ENCODE peak calls at places on chromosomes 11 and 22, in seven cellular contexts. A, K, G, E, N, O and S are unnamed samples.

GRCh38 chr11:128563942-128564641 is 23.3 kb downstream of the ETS1 start:
- DNase-seq in A (no peak), K (no peak), G (no peak), E (no peak), N (no peak), O (no peak), S (no peak)

GRCh38 chr11:120224872-120225371 is 14.1 kb downstream of the OAF start:
- DNase-seq in A (no peak), K (no peak), G (no peak), E (no peak), N (no peak), O (no peak), S (no peak)

GRCh38 chr11:68343761-68344256 is 31.4 kb downstream of the LRP5 start:
- DNase-seq in A (no peak), K (no peak), G (no peak), E (no peak), N (no peak), O (no peak), S (no peak)

GRCh38 chr22:19637405-19638281 is 76.7 kb upstream of the SEPTIN5 start:
- DNase-seq in A (no peak), K (no peak), G (no peak), E (no peak), N (no peak), O (no peak), S (no peak)

GRCh38 chr11:44286268-44286880 is 23.6 kb downstream of the ALX4 start:
- DNase-seq in A (no peak), K (peak; percentile 55), G (no peak), E (peak; percentile 48), N (peak; percentile 73), O (peak; percentile 45), S (peak; percentile 82)

GRCh38 chr11:89625171-89625570 is 84.9 kb upstream of the TRIM77 start:
- DNase-seq in A (no peak), K (no peak), G (no peak), E (no peak), N (peak; percentile 2), O (no peak), S (no peak)

GRCh38 chr11:86523738-86524602 is 148.4 kb downstream of the ME3 start:
- DNase-seq in A (no peak), K (peak; percentile 38), G (peak; percentile 92), E (peak; percentile 79), N (no peak), O (peak; percentile 96), S (no peak)

GRCh38 chr11:129460714-129461113 is 85.1 kb downstream of the BARX2 start:
- DNase-seq in A (no peak), K (no peak), G (no peak), E (no peak), N (no peak), O (no peak), S (no peak)

GRCh38 chr11:8095356-8095755 is 14.3 kb downstream of the TUB start:
- DNase-seq in A (no peak), K (peak; percentile 5), G (no peak), E (no peak), N (no peak), O (no peak), S (no peak)

GRCh38 chr11:34165121-34165520 is 59.7 kb downstream of the NAT10 start:
- DNase-seq in A (no peak), K (no peak), G (no peak), E (no peak), N (no peak), O (no peak), S (no peak)

GRCh38 chr22:30609260-30610185 is 2.5 kb downstream of the TCN2 start:
- DNase-seq in A (no peak), K (no peak), G (peak; percentile 81), E (peak; percentile 77), N (no peak), O (peak; percentile 94), S (peak; percentile 61)

GRCh38 chr11:27716850-27717249 is 16.6 kb upstream of the BDNF start:
- DNase-seq in A (no peak), K (no peak), G (no peak), E (peak; percentile 87), N (no peak), O (peak; percentile 71), S (no peak)
- TF ChIP-seq CTCF in A (no peak), K (no peak), G (peak; percentile 36), E (peak; percentile 77), N (peak; percentile 37), O (peak; percentile 42), S (no peak)

DNA sequence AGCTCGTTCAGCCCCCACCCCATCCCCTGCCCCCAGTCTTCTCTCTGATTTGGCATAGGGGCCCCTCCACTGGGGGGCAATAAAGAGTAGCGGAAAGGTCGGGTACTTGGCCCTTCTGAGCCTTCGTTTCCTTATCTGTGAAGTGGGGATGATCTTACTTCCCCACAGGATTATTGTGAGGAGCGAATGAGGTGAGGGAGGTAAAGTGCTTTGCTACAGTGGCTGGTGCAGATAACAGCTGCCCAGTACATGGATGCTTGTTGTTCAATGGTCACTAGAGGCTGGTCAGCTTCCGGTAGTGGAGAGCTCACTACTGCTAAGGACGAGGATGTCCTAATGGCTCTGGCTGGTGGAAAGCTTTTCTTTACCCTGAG is 101.2 kb downstream of the CEP164 start:
- DNase-seq in A (no peak), K (no peak), G (no peak), E (no peak), N (no peak), O (no peak), S (no peak)
- TF ChIP-seq CTCF in A (no peak), K (no peak), G (no peak), E (no peak), N (no peak), O (no peak), S (no peak)

GRCh38 chr11:95780544-95780943 is 9.0 kb downstream of the FAM76B start:
- DNase-seq in A (no peak), K (no peak), G (no peak), E (no peak), N (no peak), O (no peak), S (no peak)
- TF ChIP-seq CTCF in A (no peak), K (no peak), G (no peak), E (no peak), N (no peak), O (no peak), S (no peak)

GRCh38 chr11:106076421-106076922 is 675 bp downstream of the KBTBD3 start:
- DNase-seq in A (no peak), K (peak; percentile 24), G (no peak), E (no peak), N (peak; percentile 34), O (no peak), S (no peak)

GRCh38 chr11:106072804-106073203 is 4.3 kb downstream of the KBTBD3 start:
- DNase-seq in A (no peak), K (no peak), G (no peak), E (no peak), N (no peak), O (no peak), S (no peak)

GRCh38 chr11:106077609-106078517 is at the start of gene AASDHPPT:
- DNase-seq in A (no peak), K (peak; percentile 44), G (no peak), E (peak; percentile 34), N (peak; percentile 65), O (peak; percentile 61), S (no peak)

GRCh38 chr11:106082096-106082495 is 4.6 kb downstream of the AASDHPPT start:
- DNase-seq in A (no peak), K (no peak), G (no peak), E (no peak), N (no peak), O (no peak), S (no peak)

DNA sequence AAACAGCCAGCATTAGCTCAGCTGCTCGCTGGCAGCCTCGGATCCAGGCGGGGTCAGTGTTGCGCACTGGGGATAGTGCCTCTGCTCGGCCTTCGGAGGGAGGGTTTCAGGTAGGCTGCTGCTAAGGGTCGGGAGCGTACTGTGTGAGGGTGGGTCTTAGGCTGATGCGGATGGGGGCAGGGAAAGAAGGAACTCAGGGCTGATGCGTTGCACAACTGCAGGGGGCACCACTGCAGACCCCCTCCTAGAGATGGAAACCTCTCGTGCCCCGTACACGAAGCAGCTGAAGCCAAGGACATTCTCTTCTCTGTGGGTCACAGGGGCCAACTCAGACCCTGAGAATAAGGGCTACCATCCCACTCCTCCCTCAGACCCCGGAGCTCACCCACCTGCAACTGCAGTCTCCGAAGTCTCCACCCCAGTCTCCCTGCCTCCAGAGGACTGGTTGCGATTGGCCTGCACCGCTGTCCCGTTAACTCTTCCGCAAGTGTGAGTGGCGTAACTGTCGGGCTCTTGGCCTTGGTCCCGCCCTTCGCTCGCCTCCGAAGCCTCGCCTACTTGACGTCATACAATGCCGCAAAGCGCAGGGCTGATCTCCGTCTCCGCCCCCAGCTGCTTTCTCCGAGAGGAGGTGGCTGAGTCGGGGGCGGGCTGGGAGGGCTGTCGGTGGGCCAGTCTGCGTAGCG is at the start of gene KBTBD3:
- DNase-seq in A (peak; percentile 92), K (peak; percentile 99), G (peak; percentile 96), E (peak; percentile 99), N (peak; percentile 99), O (peak; percentile 99), S (peak; percentile 90)
- TF ChIP-seq CTCF in A (no peak), K (peak; percentile 17), G (peak; percentile 55), E (peak; percentile 50), N (peak; percentile 49), O (peak; percentile 42), S (peak; percentile 39)

DNA sequence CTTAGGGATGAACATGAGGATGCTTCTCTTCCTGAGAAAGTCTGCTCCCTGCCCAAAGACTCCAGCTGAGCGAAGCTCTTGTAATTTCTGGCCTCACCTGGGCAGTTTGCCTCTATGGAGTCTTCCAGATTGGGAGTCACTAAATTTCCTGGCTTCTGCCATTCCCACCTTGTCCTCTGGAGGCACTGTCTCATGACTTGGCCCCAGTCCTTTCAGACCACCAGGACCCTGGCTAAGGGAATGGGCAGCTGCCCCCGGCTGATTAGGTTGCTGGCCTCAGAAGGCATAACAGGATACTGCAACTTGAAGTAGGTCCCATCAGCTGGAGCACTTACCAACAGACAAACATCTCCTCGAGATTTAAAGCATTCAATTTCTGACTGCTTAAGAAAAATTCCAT is 128.1 kb upstream of the SPON1 start:
- DNase-seq in A (no peak), K (no peak), G (no peak), E (no peak), N (peak; percentile 18), O (no peak), S (no peak)
- TF ChIP-seq CTCF in A (no peak), K (no peak), G (peak; percentile 63), E (peak; percentile 15), N (peak; percentile 24), O (peak; percentile 55), S (peak; percentile 30)

GRCh38 chr11:20874358-20874757 is 205.0 kb downstream of the NELL1 start:
- DNase-seq in A (no peak), K (no peak), G (no peak), E (no peak), N (no peak), O (no peak), S (no peak)

GRCh38 chr11:20876738-20877137 is 207.4 kb downstream of the NELL1 start:
- DNase-seq in A (no peak), K (no peak), G (no peak), E (no peak), N (no peak), O (no peak), S (no peak)

DNA sequence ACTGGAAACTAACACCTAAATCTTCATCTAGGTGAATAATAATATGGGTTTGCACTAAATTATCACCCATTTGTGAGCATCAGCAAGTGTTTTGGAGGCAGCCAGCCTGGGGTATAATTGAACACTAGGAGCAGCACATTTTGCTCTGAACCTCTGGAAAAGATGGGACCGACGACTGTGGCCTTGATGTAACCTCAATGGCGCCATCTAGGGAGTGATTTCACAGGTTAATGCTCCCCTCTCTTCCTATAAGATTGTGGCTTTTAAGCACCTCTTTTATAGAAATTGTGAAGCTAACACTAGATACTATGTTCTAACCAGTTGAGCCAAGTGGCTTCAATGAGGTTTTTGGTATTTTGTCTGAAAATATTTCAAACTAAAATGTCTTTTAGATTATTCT is 203.7 kb downstream of the NELL1 start:
- DNase-seq in A (no peak), K (no peak), G (no peak), E (no peak), N (peak; percentile 64), O (no peak), S (peak; percentile 27)
- TF ChIP-seq CTCF in A (no peak), K (no peak), G (peak; percentile 18), E (no peak), N (no peak), O (no peak), S (peak; percentile 39)